ENCODE peak calls at places on chromosome 16, in four cellular contexts. N, Q, R and G are unnamed samples.

GRCh38 chr16:54171855-54172537 is 114.6 kb downstream of the IRX3 start:
- DNase-seq in N (no peak), Q (no peak), R (peak), G (no peak)

GRCh38 chr16:25013751-25014499 is 1.2 kb downstream of the ARHGAP17 start:
- DNase-seq in N (no peak), Q (no peak), R (no peak), G (no peak)

GRCh38 chr16:10918294-10919002 is 23.8 kb downstream of the DEXI start:
- DNase-seq in N (peak), Q (peak), R (peak), G (peak)

GRCh38 chr16:50305441-50306061 is 39.2 kb downstream of the ADCY7 start:
- DNase-seq in N (peak), Q (no peak), R (no peak), G (no peak)

GRCh38 chr16:14284930-14285541 is 213.9 kb downstream of the MRTFB start:
- DNase-seq in N (no peak), Q (no peak), R (no peak), G (no peak)

GRCh38 chr16:50245417-50246298 is 20.7 kb upstream of the ADCY7 start:
- DNase-seq in N (peak), Q (no peak), R (no peak), G (peak)

GRCh38 chr16:85699628-85700027 is 10.9 kb upstream of the GINS2 start:
- DNase-seq in N (no peak), Q (no peak), R (peak), G (no peak)

GRCh38 chr16:53891409-53892139 is 187.6 kb downstream of the FTO start:
- DNase-seq in N (no peak), Q (no peak), R (no peak), G (no peak)

GRCh38 chr16:51134269-51134812 is 16.7 kb downstream of the SALL1 start:
- DNase-seq in N (no peak), Q (no peak), R (no peak), G (no peak)

GRCh38 chr16:58843675-58844074 is 109.6 kb upstream of the GOT2 start:
- DNase-seq in N (no peak), Q (peak), R (no peak), G (no peak)

GRCh38 chr16:84836967-84837366 is 17.2 kb downstream of the CRISPLD2 start:
- DNase-seq in N (no peak), Q (no peak), R (no peak), G (no peak)

GRCh38 chr16:47965439-47965838 is 190.4 kb downstream of the ABCC12 start:
- DNase-seq in N (no peak), Q (no peak), R (peak), G (no peak)

GRCh38 chr16:88194397-88195020 is 188.2 kb upstream of the ZNF469 start:
- DNase-seq in N (peak), Q (no peak), R (no peak), G (no peak)

GRCh38 chr16:4529085-4530060 is 9.2 kb downstream of the CDIP1 start:
- DNase-seq in N (no peak), Q (no peak), R (no peak), G (no peak)
- TF ChIP-seq CTCF in N (no peak), Q (no peak), R (no peak), G (no peak)

DNA sequence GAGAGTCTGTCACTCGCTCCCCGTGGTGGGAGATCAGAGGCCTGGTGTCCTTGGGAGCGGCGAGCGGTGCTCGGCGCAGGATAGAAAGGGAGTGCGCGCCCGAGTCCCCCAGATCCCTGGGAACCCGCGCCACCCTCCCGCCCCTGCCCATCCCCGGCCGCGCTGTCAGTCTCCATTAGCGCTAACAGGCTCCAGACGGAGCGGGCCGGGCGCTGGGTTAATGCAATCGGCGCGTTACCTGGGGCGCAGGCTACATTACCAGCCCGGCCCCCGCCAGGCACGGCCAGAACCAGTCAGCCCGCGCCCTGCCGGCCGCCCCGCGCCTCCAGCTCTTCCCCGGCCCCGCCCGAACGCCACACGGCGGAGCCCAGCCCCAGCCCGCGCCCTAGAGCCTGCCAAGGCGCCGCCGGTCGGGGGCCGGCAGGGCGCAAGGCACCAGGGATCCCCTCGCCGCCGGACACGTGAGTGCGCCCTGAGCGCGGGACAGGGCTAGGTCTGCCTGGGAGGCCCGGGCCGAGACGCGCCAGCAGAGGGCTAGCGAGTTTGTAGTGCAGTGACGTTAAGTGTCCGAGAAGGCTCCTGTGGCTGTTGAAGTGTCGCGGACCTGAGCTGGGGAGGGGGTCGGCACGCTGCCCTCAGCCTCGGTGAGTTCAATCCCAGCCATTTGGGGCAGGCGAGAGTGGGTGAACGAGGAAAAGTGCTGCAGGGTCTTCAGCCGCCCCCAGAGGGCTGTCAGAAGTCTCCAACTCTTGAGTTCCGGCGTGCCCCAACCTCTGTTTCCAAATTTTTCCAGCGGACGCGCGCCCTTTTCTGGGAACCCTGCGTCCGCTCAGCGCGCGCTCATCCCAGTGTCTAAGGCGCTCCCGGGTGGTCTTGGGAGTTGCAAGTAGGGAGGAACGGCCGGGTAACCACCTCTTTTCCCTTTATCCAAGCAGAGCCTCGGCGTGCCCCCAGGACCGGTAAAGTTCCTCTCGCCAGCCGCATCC is at the start of gene SLC6A2:
- DNase-seq in N (no peak), Q (no peak), R (no peak), G (peak)
- H3K4me3 ChIP-seq in N (no peak), Q (no peak), R (no peak), G (peak)

DNA sequence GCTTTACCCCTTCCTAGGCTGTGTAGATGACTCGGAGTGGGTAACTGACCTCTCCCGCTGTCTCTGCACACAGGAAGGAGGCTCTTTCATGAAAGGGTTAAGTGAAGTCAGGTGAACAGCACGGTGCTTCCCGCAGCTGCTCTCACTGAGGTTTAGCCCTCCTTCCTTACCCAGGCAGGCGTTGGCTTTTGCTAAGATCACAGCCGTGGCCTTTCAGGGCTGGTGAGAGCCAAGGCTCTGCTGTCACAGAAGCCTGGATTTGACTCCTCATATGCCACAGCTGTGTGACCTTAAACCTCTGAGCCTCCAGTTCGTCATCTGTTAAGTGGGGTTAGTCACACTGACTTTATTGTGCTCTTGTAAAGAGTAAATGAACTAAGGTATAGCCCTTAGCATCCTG is 90.9 kb upstream of the PLCG2 start:
- DNase-seq in N (no peak), Q (no peak), R (no peak), G (no peak)
- TF ChIP-seq CTCF in N (no peak), Q (no peak), R (no peak), G (no peak)

GRCh38 chr16:81951564-81951963 is 59.7 kb downstream of the SDR42E1 start:
- DNase-seq in N (no peak), Q (no peak), R (no peak), G (no peak)

GRCh38 chr16:81956213-81956948 is 54.9 kb downstream of the SDR42E1 start:
- DNase-seq in N (no peak), Q (no peak), R (no peak), G (no peak)
- H3K4me3 ChIP-seq in N (no peak), Q (no peak), R (no peak), G (no peak)

DNA sequence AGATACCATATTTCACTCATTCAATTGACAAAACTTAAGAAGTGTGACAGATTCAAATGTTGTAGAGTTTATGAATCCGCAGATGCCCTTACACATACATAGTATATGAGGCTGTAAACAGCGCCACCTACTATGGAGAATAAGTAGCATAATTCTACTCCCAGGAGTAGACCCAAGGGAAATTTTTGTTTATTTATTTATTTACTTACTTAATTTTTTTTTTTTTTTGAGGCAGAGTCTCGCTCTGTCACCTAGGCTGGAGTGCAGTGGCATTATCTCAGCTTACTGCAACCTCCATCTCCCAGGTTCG is 35.5 kb downstream of the GAN start:
- DNase-seq in N (no peak), Q (no peak), R (no peak), G (no peak)
- TF ChIP-seq CTCF in N (no peak), Q (no peak), R (no peak), G (peak)

GRCh38 chr16:22225060-22225459 is 19.0 kb downstream of the EEF2K start:
- DNase-seq in N (no peak), Q (no peak), R (no peak), G (no peak)
- H3K4me3 ChIP-seq in N (no peak), Q (no peak), R (no peak), G (no peak)